ENCODE peak calls at places on chromosome X, in ten cellular contexts. U is IMR-90, A is K562, W is gastrocnemius medialis, X is endothelial cell of umbilical vein, O is breast epithelium, Z is uterus, K is tibial nerve, N is A549, Y is body of pancreas. F is an unnamed sample.

GRCh38 chrX:22060451-22060940 is 28.4 kb downstream of the PHEX start:
- DNase-seq in Z (no peak), U (peak; percentile 55), O (no peak), N (no peak), K (no peak), Y (no peak), X (peak; percentile 6), W (no peak), A (no peak), F (no peak)

GRCh38 chrX:34956915-34957314 is 14.3 kb downstream of the FAM47B start:
- DNase-seq in W (no peak), A (no peak), U (peak; percentile 52), Y (no peak), X (peak; percentile 51), O (no peak), K (no peak), N (peak; percentile 7), Z (no peak), F (no peak)

GRCh38 chrX:78652971-78653822 is 5.9 kb downstream of the RTL3 start:
- DNase-seq in X (peak; percentile 77), K (no peak), N (peak; percentile 11), A (no peak), O (no peak), U (peak; percentile 85), W (no peak), Y (no peak), Z (no peak), F (no peak)

GRCh38 chrX:153530411-153531145 is 13.1 kb downstream of the ATP2B3 start:
- DNase-seq in Z (no peak), O (no peak), A (no peak), U (no peak), X (no peak), K (no peak), W (no peak), N (no peak), Y (no peak), F (no peak)

GRCh38 chrX:10633722-10634121 is 13.3 kb upstream of the MID1 start:
- DNase-seq in U (peak; percentile 95), W (peak; percentile 18), K (peak; percentile 39), A (no peak), N (peak; percentile 67), Z (peak; percentile 57), O (peak; percentile 30), Y (no peak), X (peak; percentile 89), F (no peak)

GRCh38 chrX:38215141-38215540 is 5.5 kb downstream of the SRPX start:
- DNase-seq in Z (no peak), A (no peak), O (no peak), K (no peak), U (peak; percentile 75), X (peak; percentile 25), N (no peak), Y (no peak), W (peak; percentile 28), F (no peak)

GRCh38 chrX:45191820-45192409 is 8.8 kb downstream of the DIPK2B start:
- DNase-seq in O (no peak), U (no peak), A (no peak), K (no peak), N (no peak), X (no peak), Y (no peak), Z (no peak), W (no peak), F (no peak)

GRCh38 chrX:109732780-109733657 is at the start of gene ACSL4:
- DNase-seq in O (peak; percentile 71), W (peak; percentile 80), U (peak; percentile 75), K (peak; percentile 65), N (peak; percentile 65), Z (peak; percentile 88), Y (peak; percentile 83), A (peak; percentile 88), X (peak; percentile 82), F (peak; percentile 92)

GRCh38 chrX:22800806-22801205 is 199.0 kb upstream of the DDX53 start:
- DNase-seq in X (no peak), K (no peak), Y (no peak), N (no peak), A (no peak), U (no peak), Z (no peak), O (no peak), W (no peak), F (no peak)

GRCh38 chrX:68841251-68842049 is 12.6 kb downstream of the EFNB1 start:
- DNase-seq in X (no peak), U (no peak), Y (peak; percentile 65), A (no peak), O (no peak), N (no peak), K (no peak), Z (no peak), W (no peak), F (peak; percentile 86)

GRCh38 chrX:74603040-74603439 is 11.4 kb downstream of the RLIM start:
- DNase-seq in A (no peak), K (no peak), Y (no peak), U (no peak), W (no peak), N (no peak), Z (no peak), O (no peak), X (no peak), F (no peak)

GRCh38 chrX:74606342-74606741 is 8.1 kb downstream of the RLIM start:
- DNase-seq in W (no peak), X (no peak), A (no peak), N (no peak), U (no peak), Y (no peak), O (no peak), K (no peak), Z (no peak), F (no peak)

GRCh38 chrX:74606799-74607198 is 7.6 kb downstream of the RLIM start:
- DNase-seq in Z (no peak), U (no peak), Y (no peak), K (no peak), A (no peak), O (no peak), X (no peak), W (no peak), N (no peak), F (no peak)

GRCh38 chrX:74602142-74602541 is 12.3 kb downstream of the RLIM start:
- DNase-seq in W (no peak), X (no peak), N (no peak), Y (no peak), Z (no peak), K (no peak), A (no peak), O (no peak), U (no peak), F (no peak)
- H3K4me3 ChIP-seq in W (no peak overlapping the region), X (no peak overlapping the region), N (no peak overlapping the region), Y (no peak overlapping the region), Z (no peak overlapping the region), K (no peak overlapping the region), A (no peak overlapping the region), O (no peak overlapping the region), U (no peak overlapping the region), F (no peak overlapping the region)

GRCh38 chrX:136162827-136163427 is 15.6 kb downstream of the FHL1 start:
- DNase-seq in U (peak; percentile 43), K (no peak), N (peak; percentile 60), A (peak; percentile 49), Y (peak; percentile 25), Z (peak; percentile 49), X (peak; percentile 59), O (no peak), W (peak; percentile 51), F (peak; percentile 61)
- H3K27ac ChIP-seq in U (no peak overlapping the region), K (peak overlapping the region; percentile 12), N (no peak overlapping the region), A (no peak overlapping the region), Y (no peak overlapping the region), Z (peak overlapping the region; percentile 88), X (no peak overlapping the region), O (peak overlapping the region; percentile 32), W (peak overlapping the region; percentile 10), F (peak overlapping the region; percentile 34)

DNA sequence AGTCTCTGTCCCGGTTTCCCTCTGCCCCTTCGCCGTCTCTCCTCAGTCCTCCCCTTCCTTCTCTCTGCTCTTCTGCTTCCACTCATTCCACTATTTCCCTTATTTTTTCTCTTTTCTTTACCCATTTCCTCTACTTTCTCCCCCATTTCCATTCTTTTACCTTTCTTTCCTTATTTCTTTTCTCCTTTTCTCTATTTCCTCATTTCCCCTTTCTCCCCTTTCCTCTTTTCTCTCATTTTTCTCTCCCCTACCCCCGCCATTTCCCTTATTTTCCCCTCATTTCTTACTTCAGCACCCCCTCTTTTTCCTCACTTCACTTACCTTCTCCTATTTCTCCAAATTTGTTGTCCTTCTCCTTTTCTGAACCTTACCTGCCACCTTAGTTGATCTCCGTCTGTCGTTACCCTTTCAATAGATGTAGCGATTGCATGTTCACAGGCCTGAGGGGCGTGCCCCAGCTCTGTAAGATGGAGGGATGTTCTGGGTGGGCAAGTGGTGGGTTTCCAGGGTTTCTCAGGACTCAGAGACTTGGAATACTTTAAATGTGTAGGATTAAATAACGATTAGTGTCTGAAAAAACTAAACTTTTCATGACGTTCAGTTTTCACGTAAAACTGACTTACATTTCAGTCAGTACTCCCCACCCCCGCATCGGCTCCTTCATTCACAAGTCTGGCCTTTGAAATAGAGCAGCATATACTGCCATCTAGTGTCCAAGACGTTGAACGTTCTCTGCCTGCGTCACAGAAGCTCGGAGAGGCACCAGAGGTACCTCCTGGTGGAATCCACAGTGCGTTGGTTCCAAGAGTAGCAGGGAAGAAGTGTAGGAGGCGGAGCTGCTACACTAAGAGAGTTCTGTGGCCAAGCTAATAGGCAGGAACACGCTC is 641 bp upstream of the NCBP2L start:
- DNase-seq in O (peak; percentile 87), Y (peak; percentile 80), A (peak; percentile 73), N (peak; percentile 69), X (peak; percentile 87), Z (peak; percentile 80), U (peak; percentile 87), K (peak; percentile 85), W (peak; percentile 78), F (peak; percentile 93)
- TF ChIP-seq POLR2A in O (no peak), Y (no peak), A (no peak), N (no peak), X (no peak), Z (no peak), U (no peak), K (no peak), W (no peak), F (no peak)

GRCh38 chrX:71911023-71911730 is 532 bp downstream of the NHSL2 start:
- DNase-seq in U (no peak), O (no peak), X (no peak), Y (peak; percentile 13), W (no peak), K (no peak), N (peak; percentile 42), A (no peak), Z (peak; percentile 35), F (no peak)

GRCh38 chrX:71910526-71911022 is at the start of gene NHSL2:
- DNase-seq in O (no peak), K (no peak), W (no peak), A (no peak), X (no peak), Z (peak; percentile 34), N (no peak), Y (peak; percentile 10), U (peak; percentile 6), F (no peak)

GRCh38 chrX:71913156-71913950 is 2.7 kb downstream of the NHSL2 start:
- DNase-seq in N (no peak), A (no peak), U (no peak), W (no peak), O (no peak), K (no peak), X (no peak), Y (no peak), Z (no peak), F (no peak)

GRCh38 chrX:71911731-71912050 is 1.0 kb downstream of the NHSL2 start:
- DNase-seq in N (no peak), K (no peak), O (no peak), X (no peak), Z (peak; percentile 33), U (no peak), Y (peak; percentile 10), W (no peak), A (no peak), F (no peak)

GRCh38 chrX:71912156-71912555 is 1.5 kb downstream of the NHSL2 start:
- DNase-seq in W (no peak), N (no peak), U (no peak), X (no peak), Z (no peak), O (no peak), A (no peak), Y (no peak), K (no peak), F (no peak)
- H3K4me3 ChIP-seq in W (no peak overlapping the region), N (peak overlapping the region; percentile 57), U (no peak overlapping the region), X (no peak overlapping the region), Z (no peak overlapping the region), O (no peak overlapping the region), A (no peak overlapping the region), Y (no peak overlapping the region), K (peak overlapping the region; percentile 64), F (no peak overlapping the region)